ENCODE peak calls at places on chromosome 6, in seven cellular contexts. One of them, this sample, is unnamed.

GRCh38 chr6:127146935-127147334 is 28.5 kb downstream of the RSPO3 start:
- DNase-seq in fibroblast of mammary gland: peak
- DNase-seq in colonic mucosa: no peak
- DNase-seq in fibroblast of the aortic adventitia: peak
- DNase-seq in cardiac fibroblast: peak
- DNase-seq in NT2/D1: peak
- DNase-seq in psoas muscle: no peak
- DNase-seq in this sample: no peak

GRCh38 chr6:43809417-43810305 is 39.6 kb downstream of the VEGFA start:
- DNase-seq in fibroblast of mammary gland: peak
- DNase-seq in colonic mucosa: peak
- DNase-seq in fibroblast of the aortic adventitia: peak
- DNase-seq in cardiac fibroblast: peak
- DNase-seq in NT2/D1: no peak
- DNase-seq in psoas muscle: no peak
- DNase-seq in this sample: no peak

GRCh38 chr6:169639653-169640278 is 62.1 kb downstream of the WDR27 start:
- DNase-seq in fibroblast of mammary gland: no peak
- DNase-seq in colonic mucosa: no peak
- DNase-seq in fibroblast of the aortic adventitia: no peak
- DNase-seq in cardiac fibroblast: no peak
- DNase-seq in NT2/D1: no peak
- DNase-seq in psoas muscle: no peak
- DNase-seq in this sample: no peak

GRCh38 chr6:163098827-163099469 is 315.6 kb upstream of the QKI start:
- DNase-seq in fibroblast of mammary gland: peak
- DNase-seq in colonic mucosa: no peak
- DNase-seq in fibroblast of the aortic adventitia: no peak
- DNase-seq in cardiac fibroblast: no peak
- DNase-seq in NT2/D1: no peak
- DNase-seq in psoas muscle: no peak
- DNase-seq in this sample: no peak

GRCh38 chr6:89942601-89943000 is 48.3 kb downstream of the GJA10 start:
- DNase-seq in fibroblast of mammary gland: no peak
- DNase-seq in colonic mucosa: no peak
- DNase-seq in fibroblast of the aortic adventitia: no peak
- DNase-seq in cardiac fibroblast: no peak
- DNase-seq in NT2/D1: no peak
- DNase-seq in psoas muscle: no peak
- DNase-seq in this sample: no peak

GRCh38 chr6:135922170-135922569 is 70.7 kb downstream of the PDE7B start:
- DNase-seq in fibroblast of mammary gland: peak
- DNase-seq in colonic mucosa: no peak
- DNase-seq in fibroblast of the aortic adventitia: peak
- DNase-seq in cardiac fibroblast: peak
- DNase-seq in NT2/D1: peak
- DNase-seq in psoas muscle: no peak
- DNase-seq in this sample: peak

GRCh38 chr6:82738773-82739172 is 326.9 kb downstream of the UBE3D start:
- DNase-seq in fibroblast of mammary gland: no peak
- DNase-seq in colonic mucosa: no peak
- DNase-seq in fibroblast of the aortic adventitia: no peak
- DNase-seq in cardiac fibroblast: no peak
- DNase-seq in NT2/D1: no peak
- DNase-seq in psoas muscle: no peak
- DNase-seq in this sample: no peak

GRCh38 chr6:30615958-30616810 is 859 bp downstream of the PPP1R10 start:
- DNase-seq in fibroblast of mammary gland: peak
- DNase-seq in colonic mucosa: no peak
- DNase-seq in fibroblast of the aortic adventitia: peak
- DNase-seq in cardiac fibroblast: no peak
- DNase-seq in NT2/D1: no peak
- DNase-seq in psoas muscle: no peak
- DNase-seq in this sample: peak

GRCh38 chr6:16713597-16713996 is 47.7 kb downstream of the ATXN1 start:
- DNase-seq in fibroblast of mammary gland: peak
- DNase-seq in colonic mucosa: no peak
- DNase-seq in fibroblast of the aortic adventitia: no peak
- DNase-seq in cardiac fibroblast: no peak
- DNase-seq in NT2/D1: no peak
- DNase-seq in psoas muscle: no peak
- DNase-seq in this sample: no peak

GRCh38 chr6:722608-723007 is 29.7 kb upstream of the EXOC2 start:
- DNase-seq in fibroblast of mammary gland: peak
- DNase-seq in colonic mucosa: no peak
- DNase-seq in fibroblast of the aortic adventitia: peak
- DNase-seq in cardiac fibroblast: peak
- DNase-seq in NT2/D1: no peak
- DNase-seq in psoas muscle: no peak
- DNase-seq in this sample: no peak

GRCh38 chr6:158522616-158523015 is 37.3 kb upstream of the TMEM181 start:
- DNase-seq in fibroblast of mammary gland: no peak
- DNase-seq in colonic mucosa: no peak
- DNase-seq in fibroblast of the aortic adventitia: no peak
- DNase-seq in cardiac fibroblast: no peak
- DNase-seq in NT2/D1: no peak
- DNase-seq in psoas muscle: no peak
- DNase-seq in this sample: no peak

DNA sequence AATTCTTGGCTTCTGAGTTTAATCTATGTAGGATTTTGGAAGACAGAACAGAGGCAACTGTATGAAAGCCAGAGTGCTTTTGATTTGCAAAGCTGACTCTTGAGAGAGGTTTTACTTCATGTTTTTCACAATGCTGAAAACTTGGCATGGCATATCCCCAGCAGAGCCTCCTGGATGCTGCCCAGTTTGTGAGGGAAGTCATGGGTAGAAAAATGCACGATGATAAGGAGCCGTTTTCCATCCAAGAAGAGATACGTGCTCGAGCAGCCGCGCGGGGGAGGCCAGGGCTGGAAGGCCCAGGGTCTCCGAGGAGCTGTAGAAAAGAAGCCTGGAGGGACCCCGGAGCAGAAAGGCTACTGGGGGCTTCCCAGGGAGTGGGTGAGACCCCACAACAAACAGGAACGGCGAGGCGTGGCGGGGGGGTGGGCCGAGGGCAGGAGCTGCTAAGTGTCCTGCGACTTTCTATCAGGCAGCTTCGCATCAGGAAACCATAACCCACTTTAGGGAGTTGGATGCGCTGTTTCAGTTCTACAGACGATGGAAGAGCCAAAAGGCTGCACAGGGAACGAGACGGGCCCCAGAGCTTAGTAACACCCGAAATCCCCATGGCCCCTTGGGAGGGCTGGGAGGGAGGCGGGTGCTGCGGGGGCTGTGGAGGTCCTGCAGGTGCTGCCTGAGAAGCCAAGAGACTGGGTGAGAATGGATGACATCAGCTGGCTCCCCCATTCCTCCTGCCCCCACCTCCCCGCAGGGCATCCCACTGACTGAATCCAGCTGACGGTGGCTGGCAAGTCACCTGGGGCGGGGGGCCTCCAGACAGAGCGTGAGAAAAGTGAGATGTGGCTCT is 36.4 kb downstream of the PNLDC1 start:
- DNase-seq in fibroblast of mammary gland: peak
- DNase-seq in colonic mucosa: no peak
- DNase-seq in fibroblast of the aortic adventitia: peak
- DNase-seq in cardiac fibroblast: peak
- DNase-seq in NT2/D1: no peak
- DNase-seq in psoas muscle: peak
- DNase-seq in this sample: no peak
- H3K4me3 ChIP-seq in fibroblast of mammary gland: peak
- H3K4me3 ChIP-seq in colonic mucosa: no peak
- H3K4me3 ChIP-seq in fibroblast of the aortic adventitia: peak
- H3K4me3 ChIP-seq in cardiac fibroblast: peak
- H3K4me3 ChIP-seq in NT2/D1: no peak
- H3K4me3 ChIP-seq in psoas muscle: no peak
- H3K4me3 ChIP-seq in this sample: no peak

GRCh38 chr6:141482773-141483172 is 650.0 kb upstream of the GJE1 start:
- DNase-seq in fibroblast of mammary gland: peak
- DNase-seq in colonic mucosa: no peak
- DNase-seq in fibroblast of the aortic adventitia: no peak
- DNase-seq in cardiac fibroblast: no peak
- DNase-seq in NT2/D1: no peak
- DNase-seq in psoas muscle: no peak
- DNase-seq in this sample: no peak
- H3K4me3 ChIP-seq in fibroblast of mammary gland: no peak
- H3K4me3 ChIP-seq in colonic mucosa: no peak
- H3K4me3 ChIP-seq in fibroblast of the aortic adventitia: no peak
- H3K4me3 ChIP-seq in cardiac fibroblast: peak
- H3K4me3 ChIP-seq in NT2/D1: no peak
- H3K4me3 ChIP-seq in psoas muscle: peak
- H3K4me3 ChIP-seq in this sample: no peak

GRCh38 chr6:35492664-35493284 is 4.1 kb downstream of the TEAD3 start:
- DNase-seq in fibroblast of mammary gland: no peak
- DNase-seq in colonic mucosa: no peak
- DNase-seq in fibroblast of the aortic adventitia: no peak
- DNase-seq in cardiac fibroblast: no peak
- DNase-seq in NT2/D1: no peak
- DNase-seq in psoas muscle: no peak
- DNase-seq in this sample: no peak

GRCh38 chr6:35495258-35496035 is 1.4 kb downstream of the TEAD3 start:
- DNase-seq in fibroblast of mammary gland: no peak
- DNase-seq in colonic mucosa: no peak
- DNase-seq in fibroblast of the aortic adventitia: no peak
- DNase-seq in cardiac fibroblast: no peak
- DNase-seq in NT2/D1: no peak
- DNase-seq in psoas muscle: no peak
- DNase-seq in this sample: no peak

GRCh38 chr6:35496036-35496850 is 636 bp downstream of the TEAD3 start:
- DNase-seq in fibroblast of mammary gland: no peak
- DNase-seq in colonic mucosa: peak
- DNase-seq in fibroblast of the aortic adventitia: peak
- DNase-seq in cardiac fibroblast: no peak
- DNase-seq in NT2/D1: no peak
- DNase-seq in psoas muscle: peak
- DNase-seq in this sample: no peak

GRCh38 chr6:35493307-35493983 is 3.4 kb downstream of the TEAD3 start:
- DNase-seq in fibroblast of mammary gland: no peak
- DNase-seq in colonic mucosa: no peak
- DNase-seq in fibroblast of the aortic adventitia: no peak
- DNase-seq in cardiac fibroblast: no peak
- DNase-seq in NT2/D1: no peak
- DNase-seq in psoas muscle: no peak
- DNase-seq in this sample: no peak

GRCh38 chr6:35494161-35494563 is 2.7 kb downstream of the TEAD3 start:
- DNase-seq in fibroblast of mammary gland: no peak
- DNase-seq in colonic mucosa: no peak
- DNase-seq in fibroblast of the aortic adventitia: no peak
- DNase-seq in cardiac fibroblast: peak
- DNase-seq in NT2/D1: no peak
- DNase-seq in psoas muscle: no peak
- DNase-seq in this sample: no peak
- H3K4me3 ChIP-seq in fibroblast of mammary gland: no peak
- H3K4me3 ChIP-seq in colonic mucosa: peak
- H3K4me3 ChIP-seq in fibroblast of the aortic adventitia: no peak
- H3K4me3 ChIP-seq in cardiac fibroblast: peak
- H3K4me3 ChIP-seq in NT2/D1: no peak
- H3K4me3 ChIP-seq in psoas muscle: no peak
- H3K4me3 ChIP-seq in this sample: no peak

GRCh38 chr6:12298995-12299394 is 8.8 kb downstream of the EDN1 start:
- DNase-seq in fibroblast of mammary gland: no peak
- DNase-seq in colonic mucosa: no peak
- DNase-seq in fibroblast of the aortic adventitia: no peak
- DNase-seq in cardiac fibroblast: peak
- DNase-seq in NT2/D1: no peak
- DNase-seq in psoas muscle: no peak
- DNase-seq in this sample: no peak

GRCh38 chr6:12298017-12298958 is 8.1 kb downstream of the EDN1 start:
- DNase-seq in fibroblast of mammary gland: no peak
- DNase-seq in colonic mucosa: no peak
- DNase-seq in fibroblast of the aortic adventitia: no peak
- DNase-seq in cardiac fibroblast: peak
- DNase-seq in NT2/D1: no peak
- DNase-seq in psoas muscle: no peak
- DNase-seq in this sample: no peak

GRCh38 chr6:12304487-12304886 is 14.3 kb downstream of the EDN1 start:
- DNase-seq in fibroblast of mammary gland: no peak
- DNase-seq in colonic mucosa: no peak
- DNase-seq in fibroblast of the aortic adventitia: no peak
- DNase-seq in cardiac fibroblast: no peak
- DNase-seq in NT2/D1: no peak
- DNase-seq in psoas muscle: no peak
- DNase-seq in this sample: no peak

GRCh38 chr6:12297363-12298016 is 7.3 kb downstream of the EDN1 start:
- DNase-seq in fibroblast of mammary gland: no peak
- DNase-seq in colonic mucosa: no peak
- DNase-seq in fibroblast of the aortic adventitia: no peak
- DNase-seq in cardiac fibroblast: peak
- DNase-seq in NT2/D1: no peak
- DNase-seq in psoas muscle: no peak
- DNase-seq in this sample: no peak

DNA sequence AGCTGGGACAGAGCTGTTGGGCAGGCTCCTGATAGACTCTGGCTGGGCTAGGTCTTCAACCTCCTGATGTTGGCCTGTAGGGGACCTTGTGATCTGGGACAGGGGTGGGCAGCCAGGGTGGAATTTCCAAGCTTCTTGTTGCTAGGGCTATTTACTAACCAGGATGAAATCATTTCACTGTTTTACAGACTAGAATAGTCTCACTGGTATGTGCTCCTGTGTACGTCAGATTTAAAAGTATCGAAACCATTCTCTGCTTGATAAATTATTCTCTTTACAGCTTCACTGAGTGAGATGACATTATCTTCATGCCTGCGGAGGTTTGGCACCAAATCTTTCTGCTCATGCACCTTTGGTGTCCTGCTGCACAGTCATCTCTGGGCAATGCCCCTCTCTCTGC is 10.8 kb downstream of the EDN1 start:
- DNase-seq in fibroblast of mammary gland: no peak
- DNase-seq in colonic mucosa: no peak
- DNase-seq in fibroblast of the aortic adventitia: no peak
- DNase-seq in cardiac fibroblast: no peak
- DNase-seq in NT2/D1: no peak
- DNase-seq in psoas muscle: no peak
- DNase-seq in this sample: no peak
- H3K4me3 ChIP-seq in fibroblast of mammary gland: no peak
- H3K4me3 ChIP-seq in colonic mucosa: no peak
- H3K4me3 ChIP-seq in fibroblast of the aortic adventitia: no peak
- H3K4me3 ChIP-seq in cardiac fibroblast: no peak
- H3K4me3 ChIP-seq in NT2/D1: no peak
- H3K4me3 ChIP-seq in psoas muscle: no peak
- H3K4me3 ChIP-seq in this sample: no peak

DNA sequence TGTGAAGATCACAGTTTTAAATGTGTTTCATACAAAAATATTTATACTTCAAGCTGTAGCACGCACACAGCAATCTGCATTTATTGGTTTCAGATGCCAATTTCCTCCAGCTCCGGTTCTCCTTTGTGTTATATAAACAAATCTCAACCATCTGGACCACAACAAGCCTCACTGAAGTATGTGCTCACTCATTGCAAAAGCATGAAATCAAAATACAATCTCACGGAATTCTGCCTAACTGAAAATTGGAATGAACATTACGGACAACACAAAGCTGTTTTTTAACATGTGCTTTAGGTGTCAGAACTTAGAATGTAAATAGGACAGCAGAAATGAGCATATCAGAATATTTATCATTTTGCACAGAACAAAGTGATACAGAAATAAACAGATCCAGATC is 38.0 kb downstream of the RCAN2 start:
- DNase-seq in fibroblast of mammary gland: peak
- DNase-seq in colonic mucosa: no peak
- DNase-seq in fibroblast of the aortic adventitia: peak
- DNase-seq in cardiac fibroblast: peak
- DNase-seq in NT2/D1: no peak
- DNase-seq in psoas muscle: no peak
- DNase-seq in this sample: no peak
- H3K4me3 ChIP-seq in fibroblast of mammary gland: no peak
- H3K4me3 ChIP-seq in colonic mucosa: no peak
- H3K4me3 ChIP-seq in fibroblast of the aortic adventitia: no peak
- H3K4me3 ChIP-seq in cardiac fibroblast: no peak
- H3K4me3 ChIP-seq in NT2/D1: no peak
- H3K4me3 ChIP-seq in psoas muscle: no peak
- H3K4me3 ChIP-seq in this sample: no peak

This sample was measured in HAP-1.